ENCODE peak calls at places on chromosomes 11 and 22, in ten cellular contexts. M is MCF 10A; V is activated T-helper 1 cell treated with anti-CD3 and anti-CD28 coated beads, Interleukin-12 subunit alpha, Interleukin-12 subunit beta, Interleukin-2, Interleukin-4 antibody, amounts not matched to agents 30 ng/mL and 10 ng/mL and 1 ng/mL, durations not matched to agents 14 hours and 24 hours and 36 hours; R is amniotic stem cell; P is stimulated activated naive CD4-positive, alpha-beta T cell; G is HFF-Myc; A is stimulated activated CD8-positive, alpha-beta memory T cell treated with anti-CD3 and anti-CD28 coated beads, Interleukin-15, amount 100 ng/mL, for 1 hour; U is CD4-positive, alpha-beta T cell; C is activated naive CD4-positive, alpha-beta T cell treated with anti-CD3 and anti-CD28 coated beads, Interleukin-2, amount 50 U/mL, for 16 hours; H is astrocyte of the cerebellum. T is an unnamed sample.

GRCh38 chr11:19419813-19420212 is 179.1 kb upstream of the E2F8 start:
- DNase-seq in M (peak), V (no peak), R (no peak), P (no peak), G (no peak), A (no peak), U (no peak), C (no peak), H (no peak), T (no peak)

GRCh38 chr11:372809-373715 is 3.8 kb downstream of the B4GALNT4 start:
- DNase-seq in M (no peak), V (no peak), R (no peak), P (no peak), G (no peak), A (no peak), U (no peak), C (no peak), H (no peak), T (no peak)

GRCh38 chr22:47318041-47318737 is 555.7 kb downstream of the TBC1D22A start:
- DNase-seq in M (no peak), V (no peak), R (no peak), P (no peak), G (no peak), A (no peak), U (no peak), C (no peak), H (no peak), T (no peak)

GRCh38 chr11:75775056-75775455 is 6.5 kb downstream of the DGAT2 start:
- DNase-seq in M (no peak), V (no peak), R (no peak), P (no peak), G (no peak), A (no peak), U (no peak), C (no peak), H (no peak), T (no peak)

GRCh38 chr22:37801946-37802309 is 5.8 kb upstream of the GCAT start:
- DNase-seq in M (no peak), V (no peak), R (no peak), P (no peak), G (no peak), A (no peak), U (no peak), C (no peak), H (no peak), T (no peak)

GRCh38 chr11:64436025-64436424 is 77.1 kb downstream of the RPS6KA4 start:
- DNase-seq in M (peak), V (no peak), R (no peak), P (no peak), G (no peak), A (no peak), U (no peak), C (no peak), H (no peak), T (no peak)

GRCh38 chr22:41661088-41661487 is 27.6 kb downstream of the SNU13 start:
- DNase-seq in M (no peak), V (no peak), R (no peak), P (no peak), G (no peak), A (no peak), U (no peak), C (no peak), H (no peak), T (peak)

GRCh38 chr11:17280494-17281127 is 4.1 kb downstream of the NUCB2 start:
- DNase-seq in M (no peak), V (no peak), R (no peak), P (no peak), G (no peak), A (no peak), U (no peak), C (no peak), H (no peak), T (no peak)

GRCh38 chr11:119730789-119731386 is 1.9 kb upstream of the NECTIN1 start:
- DNase-seq in M (no peak), V (no peak), R (no peak), P (no peak), G (no peak), A (no peak), U (no peak), C (no peak), H (no peak), T (no peak)

GRCh38 chr11:27207025-27207650 is 155.9 kb downstream of the CCDC34 start:
- DNase-seq in M (no peak), V (no peak), R (no peak), P (no peak), G (no peak), A (no peak), U (no peak), C (no peak), H (no peak), T (no peak)

GRCh38 chr11:35927730-35928129 is 16.1 kb upstream of the LDLRAD3 start:
- DNase-seq in M (peak), V (no peak), R (no peak), P (no peak), G (no peak), A (no peak), U (no peak), C (no peak), H (no peak), T (peak)

GRCh38 chr11:111938687-111939160 is 1.6 kb downstream of the DIXDC1 start:
- DNase-seq in M (peak), V (peak), R (peak), P (peak), G (no peak), A (no peak), U (no peak), C (peak), H (no peak), T (no peak)

GRCh38 chr11:35146074-35146521 is 7.1 kb downstream of the CD44 start:
- DNase-seq in M (peak), V (peak), R (no peak), P (no peak), G (no peak), A (no peak), U (peak), C (peak), H (no peak), T (no peak)

GRCh38 chr11:21195995-21196394 is 526.6 kb downstream of the NELL1 start:
- DNase-seq in M (no peak), V (no peak), R (no peak), P (no peak), G (no peak), A (no peak), U (no peak), C (no peak), H (no peak), T (no peak)

GRCh38 chr22:20258584-20259335 is 9.4 kb downstream of the RTN4R start:
- DNase-seq in M (no peak), V (no peak), R (no peak), P (no peak), G (no peak), A (no peak), U (no peak), C (no peak), H (no peak), T (no peak)

GRCh38 chr11:124115782-124116616 is 749 bp downstream of the VWA5A start:
- DNase-seq in M (no peak), V (no peak), R (no peak), P (peak), G (no peak), A (no peak), U (no peak), C (no peak), H (no peak), T (no peak)

GRCh38 chr11:126452718-126453117 is 97.2 kb downstream of the ST3GAL4 start:
- DNase-seq in M (no peak), V (no peak), R (no peak), P (no peak), G (no peak), A (no peak), U (no peak), C (no peak), H (no peak), T (no peak)

GRCh38 chr11:44574620-44575287 is 9.3 kb downstream of the CD82 start:
- DNase-seq in M (peak), V (peak), R (peak), P (peak), G (no peak), A (no peak), U (no peak), C (no peak), H (peak), T (no peak)

GRCh38 chr11:113373306-113373705 is 14.3 kb upstream of the ANKK1 start:
- DNase-seq in M (peak), V (no peak), R (no peak), P (no peak), G (no peak), A (no peak), U (no peak), C (no peak), H (no peak), T (no peak)

GRCh38 chr11:65194564-65194963 is 12.8 kb downstream of the CAPN1 start:
- DNase-seq in M (no peak), V (no peak), R (no peak), P (no peak), G (no peak), A (no peak), U (no peak), C (no peak), H (no peak), T (no peak)

GRCh38 chr22:21587803-21588611 is 20.5 kb downstream of the UBE2L3 start:
- DNase-seq in M (no peak), V (peak), R (no peak), P (no peak), G (no peak), A (no peak), U (no peak), C (peak), H (no peak), T (no peak)

GRCh38 chr11:25793637-25794036 is 538.3 kb upstream of the ANO3 start:
- DNase-seq in M (no peak), V (no peak), R (no peak), P (no peak), G (no peak), A (no peak), U (no peak), C (no peak), H (no peak), T (no peak)

GRCh38 chr11:60931897-60932296 is 7.6 kb downstream of the TMEM132A start:
- DNase-seq in M (no peak), V (no peak), R (no peak), P (no peak), G (no peak), A (no peak), U (no peak), C (no peak), H (no peak), T (no peak)

GRCh38 chr22:44274918-44275665 is 37.7 kb downstream of the SHISAL1 start:
- DNase-seq in M (no peak), V (no peak), R (no peak), P (no peak), G (no peak), A (no peak), U (no peak), C (no peak), H (no peak), T (no peak)

GRCh38 chr11:76640540-76640939 is 30.0 kb downstream of the LRRC32 start:
- DNase-seq in M (no peak), V (no peak), R (no peak), P (no peak), G (no peak), A (no peak), U (no peak), C (no peak), H (no peak), T (no peak)

GRCh38 chr11:38169286-38169685 is 1571.2 kb upstream of the RAG2 start:
- DNase-seq in M (peak), V (no peak), R (no peak), P (no peak), G (no peak), A (no peak), U (no peak), C (no peak), H (peak), T (no peak)

GRCh38 chr11:110907629-110908028 is 195.4 kb upstream of the ARHGAP20 start:
- DNase-seq in M (peak), V (peak), R (peak), P (peak), G (peak), A (no peak), U (no peak), C (no peak), H (peak), T (no peak)

GRCh38 chr11:89279176-89279575 is 101.5 kb downstream of the TYR start:
- DNase-seq in M (no peak), V (no peak), R (no peak), P (no peak), G (no peak), A (no peak), U (no peak), C (no peak), H (no peak), T (no peak)

GRCh38 chr11:69480547-69481392 is 693 bp upstream of the LINC01488 start:
- DNase-seq in M (no peak), V (no peak), R (no peak), P (no peak), G (no peak), A (no peak), U (no peak), C (no peak), H (no peak), T (no peak)

GRCh38 chr11:1453611-1454386 is 32.8 kb downstream of the MOB2 start:
- DNase-seq in M (no peak), V (peak), R (no peak), P (no peak), G (no peak), A (no peak), U (peak), C (no peak), H (no peak), T (no peak)

GRCh38 chr22:49936018-49936972 is 17.9 kb downstream of the CRELD2 start:
- DNase-seq in M (peak), V (peak), R (peak), P (peak), G (no peak), A (peak), U (peak), C (peak), H (peak), T (peak)

GRCh38 chr11:61769169-61769920 is 16.9 kb downstream of the MYRF start:
- DNase-seq in M (no peak), V (no peak), R (no peak), P (no peak), G (no peak), A (no peak), U (no peak), C (no peak), H (no peak), T (no peak)

GRCh38 chr22:22928666-22929380 is 41.2 kb downstream of the IGLL5 start:
- DNase-seq in M (peak), V (peak), R (no peak), P (no peak), G (no peak), A (no peak), U (peak), C (no peak), H (no peak), T (no peak)

GRCh38 chr11:71342951-71343827 is 90.8 kb upstream of the SHANK2 start:
- DNase-seq in M (peak), V (no peak), R (peak), P (no peak), G (no peak), A (no peak), U (no peak), C (no peak), H (no peak), T (no peak)

GRCh38 chr11:128235446-128235845 is 351.9 kb downstream of the ETS1 start:
- DNase-seq in M (no peak), V (no peak), R (no peak), P (no peak), G (no peak), A (no peak), U (no peak), C (no peak), H (no peak), T (no peak)